ENCODE peak calls at places on chromosome 5, in six cellular contexts. O, F, G, D, T and R are unnamed samples.

GRCh38 chr5:56148453-56148971 is 84.6 kb downstream of the ANKRD55 start:
- DNase-seq in O (no peak), F (peak; percentile 45), G (peak; percentile 98), D (no peak), T (no peak), R (no peak)

GRCh38 chr5:9596833-9597232 is 33.3 kb downstream of the TAS2R1 start:
- DNase-seq in O (no peak), F (no peak), G (no peak), D (no peak), T (no peak), R (no peak)

GRCh38 chr5:75037106-75037505 is 15.3 kb downstream of the GCNT4 start:
- DNase-seq in O (peak; percentile 99), F (no peak), G (no peak), D (no peak), T (no peak), R (no peak)

GRCh38 chr5:24906689-24907088 is 261.9 kb upstream of the CDH10 start:
- DNase-seq in O (no peak), F (no peak), G (no peak), D (no peak), T (no peak), R (no peak)

GRCh38 chr5:69512740-69513260 is 20.2 kb downstream of the OCLN start:
- DNase-seq in O (peak; percentile 77), F (no peak), G (no peak), D (no peak), T (no peak), R (no peak)

GRCh38 chr5:167608708-167609272 is 682.7 kb upstream of the WWC1 start:
- DNase-seq in O (peak; percentile 39), F (no peak), G (no peak), D (no peak), T (no peak), R (no peak)

GRCh38 chr5:17304282-17304681 is 86.9 kb downstream of the BASP1 start:
- DNase-seq in O (no peak), F (no peak), G (no peak), D (no peak), T (no peak), R (no peak)

GRCh38 chr5:78747703-78748359 is 99.3 kb upstream of the LHFPL2 start:
- DNase-seq in O (no peak), F (no peak), G (no peak), D (no peak), T (no peak), R (no peak)